ENCODE peak calls at places on chromosomes 13 and 19, in ten cellular contexts. K is right atrium auricular region, I is fibroblast of the aortic adventitia, W is RWPE1, L is breast epithelium, P is neural progenitor cell, N is RWPE2, Q is colonic mucosa, Y is cardiac muscle cell, V is fibroblast of mammary gland. Z is an unnamed sample.

GRCh38 chr13:55437162-55437561 is 1703.6 kb upstream of the PRR20A start:
- DNase-seq in I (no peak), L (no peak), N (no peak), K (no peak), Y (no peak), P (peak), V (no peak), Q (no peak), W (no peak), Z (no peak)

GRCh38 chr19:12364391-12365093 is 941 bp downstream of the ZNF442 start:
- DNase-seq in P (peak), Q (peak), I (peak), N (no peak), K (peak), Y (peak), V (peak), L (no peak), W (peak), Z (no peak)

GRCh38 chr19:16645140-16645539 is 14.8 kb downstream of the SMIM7 start:
- DNase-seq in K (no peak), Q (no peak), I (no peak), L (no peak), V (no peak), W (no peak), N (no peak), P (no peak), Y (no peak), Z (no peak)

GRCh38 chr13:109243311-109243951 is 543.0 kb downstream of the IRS2 start:
- DNase-seq in L (no peak), N (no peak), V (peak), Y (peak), K (no peak), Q (no peak), P (no peak), I (peak), W (peak), Z (no peak)

GRCh38 chr13:20461860-20462532 is 63.7 kb downstream of the CRYL1 start:
- DNase-seq in P (no peak), I (no peak), N (no peak), L (no peak), W (no peak), K (no peak), V (no peak), Q (no peak), Y (peak), Z (no peak)

GRCh38 chr19:54464624-54465266 is 1.2 kb upstream of the LENG9 start:
- DNase-seq in W (peak), Q (peak), I (peak), Y (peak), L (peak), P (peak), N (peak), K (peak), V (peak), Z (peak)

GRCh38 chr13:26017932-26018690 is 33.7 kb downstream of the SHISA2 start:
- DNase-seq in N (no peak), P (no peak), K (no peak), W (no peak), L (no peak), Y (peak), I (peak), Q (no peak), V (no peak), Z (no peak)

GRCh38 chr19:2081873-2082810 is 14.0 kb downstream of the MOB3A start:
- DNase-seq in Y (no peak), N (no peak), Q (no peak), K (no peak), I (no peak), W (no peak), V (no peak), L (no peak), P (no peak), Z (no peak)

GRCh38 chr13:33272531-33273124 is 12.9 kb downstream of the STARD13 start:
- DNase-seq in L (no peak), P (no peak), N (no peak), Q (peak), Y (no peak), I (no peak), W (peak), V (peak), K (no peak), Z (no peak)

GRCh38 chr19:4380254-4380727 is 20.1 kb downstream of the SH3GL1 start:
- DNase-seq in K (no peak), L (no peak), Y (no peak), P (no peak), I (no peak), W (no peak), Q (no peak), V (no peak), N (peak), Z (no peak)

GRCh38 chr19:54418030-54418929 is 3.0 kb downstream of the TTYH1 start:
- DNase-seq in V (no peak), Q (no peak), Y (peak), P (peak), N (no peak), K (no peak), W (no peak), L (no peak), I (no peak), Z (no peak)

GRCh38 chr13:111031531-111031961 is 83.6 kb upstream of the ARHGEF7 start:
- DNase-seq in V (peak), L (no peak), Q (no peak), N (no peak), K (no peak), I (peak), Y (peak), W (no peak), P (no peak), Z (no peak)

GRCh38 chr13:59318320-59318930 is 845.3 kb downstream of the DIAPH3 start:
- DNase-seq in I (peak), Q (peak), Y (peak), V (peak), W (peak), P (peak), K (peak), N (no peak), L (peak), Z (no peak)

GRCh38 chr13:36712785-36713184 is 39.0 kb downstream of the SERTM1 start:
- DNase-seq in I (peak), V (peak), L (no peak), N (no peak), K (no peak), P (no peak), Q (no peak), Y (peak), W (no peak), Z (no peak)

GRCh38 chr13:26446751-26447150 is 110.7 kb upstream of the WASF3 start:
- DNase-seq in W (no peak), Y (no peak), N (no peak), P (no peak), V (no peak), L (no peak), I (no peak), Q (no peak), K (no peak), Z (no peak)

GRCh38 chr19:6076675-6077463 is 33.4 kb downstream of the RFX2 start:
- DNase-seq in L (no peak), P (no peak), K (no peak), V (peak), W (peak), Y (peak), N (no peak), Q (no peak), I (peak), Z (peak)

GRCh38 chr19:5354403-5354802 is 13.8 kb upstream of the PTPRS start:
- DNase-seq in I (no peak), W (no peak), K (no peak), L (no peak), V (peak), Y (peak), N (no peak), Q (no peak), P (peak), Z (no peak)

GRCh38 chr19:18194554-18195238 is 1.7 kb downstream of the MPV17L2 start:
- DNase-seq in K (no peak), I (peak), N (no peak), Y (peak), V (peak), W (peak), Q (peak), P (peak), L (no peak), Z (no peak)

GRCh38 chr13:49367640-49368431 is 76.0 kb downstream of the CAB39L start:
- DNase-seq in V (no peak), L (no peak), Y (peak), K (no peak), I (peak), W (no peak), P (peak), N (no peak), Q (no peak), Z (no peak)

GRCh38 chr19:2387367-2388288 is 27.6 kb downstream of the TMPRSS9 start:
- DNase-seq in N (no peak), Q (no peak), I (no peak), Y (no peak), V (no peak), L (no peak), P (no peak), W (no peak), K (no peak), Z (no peak)

GRCh38 chr19:48064509-48064908 is 20.6 kb upstream of the CABP5 start:
- DNase-seq in L (no peak), W (no peak), K (no peak), Y (peak), V (no peak), I (no peak), N (no peak), Q (no peak), P (no peak), Z (no peak)

GRCh38 chr13:76791290-76791664 is 94.9 kb downstream of the KCTD12 start:
- DNase-seq in Q (no peak), K (no peak), Y (peak), W (no peak), N (no peak), V (peak), L (no peak), P (no peak), I (no peak), Z (no peak)

GRCh38 chr13:105972811-105973590 is 562.5 kb downstream of the EFNB2 start:
- DNase-seq in K (no peak), I (no peak), Q (no peak), V (no peak), N (no peak), P (no peak), W (no peak), Y (no peak), L (no peak), Z (no peak)
- TF ChIP-seq CTCF in K (no peak), I (no peak), Q (no peak), V (no peak), N (no peak), P (no peak), W (no peak), Y (no peak), L (no peak), Z (no peak)

GRCh38 chr19:40312533-40312932 is 27.4 kb upstream of the AKT2 start:
- DNase-seq in Y (no peak), Q (no peak), K (no peak), V (no peak), P (peak), N (no peak), I (no peak), L (no peak), W (no peak), Z (no peak)
- TF ChIP-seq CTCF in Y (no peak), Q (no peak), K (no peak), V (no peak), P (peak), N (no peak), I (no peak), L (no peak), W (no peak), Z (no peak)

DNA sequence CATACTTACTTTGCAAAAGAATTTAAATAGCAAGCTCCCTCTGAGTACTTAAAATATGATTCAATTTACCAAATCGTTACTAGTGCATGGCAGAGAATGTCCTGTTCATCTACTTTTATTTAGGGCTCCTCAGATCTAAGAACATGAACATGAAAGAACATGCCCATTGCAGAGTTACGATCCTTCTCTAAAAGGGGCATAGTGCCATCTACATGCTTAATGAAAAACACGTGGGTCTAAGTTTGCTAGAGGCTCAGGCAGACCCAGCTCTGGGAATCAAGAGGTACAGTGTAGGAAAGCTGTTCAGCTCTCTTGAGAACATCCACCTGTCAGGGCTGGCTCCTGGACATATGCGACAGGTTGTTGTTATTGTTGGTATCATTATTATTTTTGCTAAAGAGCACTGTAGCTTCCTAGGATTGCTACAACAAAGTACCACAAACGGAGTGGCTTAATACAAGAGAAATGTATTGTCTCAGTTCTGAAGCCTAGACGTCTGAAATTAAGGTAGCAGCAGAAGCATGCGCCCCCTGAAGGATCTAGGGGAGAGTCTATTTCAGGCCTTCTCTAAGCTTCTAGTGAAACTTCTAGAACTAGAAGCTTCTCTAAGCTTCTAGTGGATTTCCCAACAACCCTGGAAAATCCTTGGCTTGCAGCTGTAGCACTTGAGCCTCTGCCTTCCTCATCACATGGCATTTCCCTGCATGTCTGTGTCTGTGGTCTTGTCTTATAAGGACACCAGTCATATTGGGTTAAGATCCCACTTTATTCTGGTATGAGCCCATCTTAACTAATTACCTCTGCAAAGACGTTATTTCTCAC is 133.9 kb downstream of the DCT start:
- DNase-seq in Y (peak), V (peak), N (no peak), I (peak), L (no peak), Q (no peak), P (no peak), K (no peak), W (peak), Z (no peak)
- TF ChIP-seq CTCF in Y (no peak), V (no peak), N (peak), I (peak), L (no peak), Q (no peak), P (no peak), K (no peak), W (peak), Z (peak)

GRCh38 chr19:49817964-49818690 is at the start of gene MED25:
- DNase-seq in P (peak), Y (peak), L (peak), W (peak), Q (peak), N (no peak), I (peak), V (peak), K (peak), Z (no peak)
- TF ChIP-seq CTCF in P (peak), Y (no peak), L (peak), W (no peak), Q (no peak), N (no peak), I (peak), V (no peak), K (peak), Z (peak)

DNA sequence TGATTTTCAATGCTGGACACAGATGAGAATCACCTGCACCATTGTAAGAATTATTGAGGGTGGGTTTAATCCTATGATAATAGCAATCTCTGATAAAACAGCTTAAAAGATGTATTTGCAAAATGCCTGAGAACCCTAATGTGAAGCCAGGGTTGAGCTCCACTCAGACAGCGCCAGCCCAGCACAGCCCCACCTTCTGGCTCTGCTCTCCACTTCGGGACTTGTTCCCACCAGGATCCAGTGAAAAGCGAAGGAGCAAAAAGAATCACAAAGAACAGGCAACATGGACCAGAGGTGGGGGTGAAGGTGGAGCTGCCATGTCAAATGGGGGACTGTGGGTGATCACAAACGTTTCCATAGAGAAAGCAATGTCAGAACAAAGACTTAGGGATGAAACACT is 18.6 kb upstream of the ZNF816 start:
- DNase-seq in N (no peak), Y (no peak), V (no peak), W (no peak), Q (no peak), P (peak), I (no peak), L (no peak), K (no peak), Z (no peak)
- TF ChIP-seq CTCF in N (no peak), Y (no peak), V (no peak), W (no peak), Q (no peak), P (peak), I (no peak), L (no peak), K (no peak), Z (no peak)

DNA sequence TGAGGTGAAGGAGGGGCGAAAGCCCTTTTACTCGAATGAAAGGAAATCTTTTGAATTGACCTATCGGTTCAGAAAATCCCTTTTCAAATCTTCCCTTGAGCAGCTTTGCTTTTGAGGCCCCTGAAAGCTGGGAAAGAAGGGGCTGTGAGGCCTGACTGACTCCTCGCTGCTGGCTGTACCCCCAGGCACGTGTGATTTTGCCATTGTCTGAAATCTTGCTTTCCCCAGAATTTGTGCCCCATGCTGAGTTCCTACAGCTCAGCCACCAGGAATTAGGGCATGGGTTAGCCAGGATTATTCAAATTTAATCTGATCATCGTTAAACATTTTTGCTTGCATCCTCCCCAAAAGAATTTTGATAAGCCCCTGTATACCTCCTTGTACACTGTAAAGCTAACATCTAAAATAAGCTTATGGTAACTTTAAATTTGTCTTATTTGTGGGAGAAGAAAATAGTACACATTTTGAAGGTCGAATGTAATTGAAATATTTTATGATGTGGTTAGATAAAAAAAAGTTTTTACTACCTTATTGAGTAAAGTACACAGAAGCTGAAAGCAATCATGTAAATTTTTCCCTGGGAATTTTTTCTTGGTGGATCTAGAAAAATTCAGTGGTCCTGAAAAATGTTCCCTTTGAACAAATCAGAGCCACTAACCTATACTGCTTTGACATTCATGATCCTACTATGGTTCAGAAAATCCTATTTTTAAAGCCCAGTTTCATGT is 46.7 kb downstream of the SIPA1L3 start:
- DNase-seq in Y (peak), L (no peak), W (no peak), N (no peak), V (peak), I (peak), K (no peak), P (peak), Q (no peak), Z (no peak)
- TF ChIP-seq CTCF in Y (no peak), L (no peak), W (no peak), N (no peak), V (no peak), I (no peak), K (no peak), P (no peak), Q (no peak), Z (no peak)

GRCh38 chr13:113187263-113187669 is 21.2 kb downstream of the PCID2 start:
- DNase-seq in I (peak), L (no peak), K (peak), V (peak), Q (peak), W (peak), P (no peak), Y (peak), N (peak), Z (no peak)
- TF ChIP-seq CTCF in I (peak), L (no peak), K (no peak), V (peak), Q (no peak), W (no peak), P (no peak), Y (peak), N (peak), Z (peak)

DNA sequence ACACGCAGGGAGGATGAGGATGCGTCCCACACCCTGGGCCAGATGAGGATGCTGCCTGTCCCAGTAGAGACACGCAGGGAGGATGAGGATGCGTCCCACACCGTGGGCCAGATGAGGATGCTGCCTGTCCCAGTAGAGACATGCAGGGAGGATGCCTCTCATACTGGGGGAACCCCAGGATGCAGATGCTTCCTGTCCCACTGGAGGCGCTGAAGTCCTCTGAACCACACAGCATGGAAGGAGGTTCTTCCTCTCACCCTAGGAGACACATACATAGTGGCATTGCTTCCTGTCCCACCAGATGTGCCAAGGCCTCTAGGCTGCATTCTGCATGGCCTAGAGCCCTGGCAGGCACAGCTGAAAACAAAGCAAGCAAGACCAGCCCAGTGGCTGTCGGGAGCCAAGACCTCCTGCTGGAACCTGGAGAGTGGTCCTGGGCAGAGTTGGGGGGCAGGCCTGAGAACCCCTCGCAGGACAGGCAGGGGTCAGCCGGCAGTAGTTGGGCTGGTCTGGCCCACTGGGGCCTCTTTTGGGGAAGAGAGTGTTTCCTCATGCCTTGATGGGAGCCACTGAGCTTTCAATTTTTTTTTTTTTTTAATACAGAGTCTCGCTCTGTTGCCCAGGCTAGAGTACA is 4.3 kb downstream of the HPN start:
- DNase-seq in L (no peak), W (peak), N (no peak), Y (peak), I (no peak), V (no peak), P (peak), Q (no peak), K (no peak), Z (no peak)
- TF ChIP-seq CTCF in L (no peak), W (peak), N (peak), Y (peak), I (peak), V (peak), P (peak), Q (no peak), K (peak), Z (peak)

DNA sequence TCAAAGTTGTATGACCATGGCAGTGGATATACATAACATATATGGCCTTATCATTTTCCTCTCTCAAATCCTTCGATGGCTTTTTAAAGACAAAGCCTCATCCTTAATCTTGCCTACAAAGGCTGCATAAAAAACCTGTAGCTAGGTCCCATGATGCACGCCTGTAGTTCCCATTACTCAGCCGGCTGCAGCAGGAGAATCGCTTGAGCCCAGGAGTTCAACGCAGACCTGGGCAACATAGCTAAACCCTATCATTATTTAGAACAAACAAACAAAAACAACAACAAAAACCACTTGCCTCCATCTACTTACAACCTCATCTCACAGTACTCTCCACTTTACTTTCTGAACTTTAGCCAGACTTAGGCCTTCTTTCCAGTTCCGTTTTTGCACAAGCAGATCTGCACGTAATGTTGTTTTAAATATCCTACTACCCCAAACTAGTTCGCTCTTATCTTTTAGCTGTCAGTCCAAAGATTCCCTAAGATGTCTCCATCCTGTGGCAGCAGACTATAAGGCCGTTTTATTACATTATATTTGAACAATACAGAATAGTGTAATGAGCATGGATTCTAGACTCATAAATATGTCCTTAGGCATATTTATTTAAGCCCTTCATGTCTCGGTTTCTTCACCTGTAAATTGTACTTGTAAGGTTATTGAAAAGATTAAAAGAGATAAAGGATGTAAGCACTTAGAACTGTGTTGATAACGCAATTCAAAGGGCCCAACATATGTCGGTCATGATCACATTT is 969 bp upstream of the POMP start:
- DNase-seq in Y (peak), K (no peak), I (peak), N (no peak), V (peak), L (no peak), Q (no peak), P (peak), W (no peak), Z (no peak)
- TF ChIP-seq CTCF in Y (no peak), K (peak), I (peak), N (peak), V (peak), L (no peak), Q (no peak), P (no peak), W (no peak), Z (peak)

Z was measured in chondrocyte.